ENCODE peak calls at places on chromosome 13, in eight cellular contexts. S is lower leg skin; Q is activated CD8-positive, alpha-beta memory T cell treated with anti-CD3 and anti-CD28 coated beads for 1 hour; J is heart right ventricle; P is hippocampal formation; F is amygdala; E is COR-L47; G is AG09319. T is an unnamed sample.

GRCh38 chr13:92097337-92097903 is 699.0 kb downstream of the GPC5 start:
- DNase-seq in S (no peak), Q (no peak), J (no peak), P (no peak), F (no peak), E (no peak), G (no peak), T (no peak)

GRCh38 chr13:61148691-61149332 is 266.8 kb downstream of the PCDH20 start:
- DNase-seq in S (no peak), Q (no peak), J (no peak), P (no peak), F (no peak), E (no peak), G (no peak), T (no peak)

GRCh38 chr13:51770160-51770559 is 33.8 kb downstream of the DHRS12 start:
- DNase-seq in S (no peak), Q (no peak), J (no peak), P (no peak), F (no peak), E (no peak), G (no peak), T (no peak)

GRCh38 chr13:45436953-45437352 is 18.8 kb upstream of the SLC25A30 start:
- DNase-seq in S (peak), Q (no peak), J (no peak), P (no peak), F (no peak), E (no peak), G (no peak), T (no peak)

GRCh38 chr13:50149932-50150331 is 134.7 kb downstream of the KCNRG start:
- DNase-seq in S (no peak), Q (no peak), J (peak), P (no peak), F (no peak), E (peak), G (no peak), T (no peak)

GRCh38 chr13:110262494-110262893 is 44.5 kb downstream of the COL4A1 start:
- DNase-seq in S (no peak), Q (no peak), J (no peak), P (no peak), F (no peak), E (no peak), G (no peak), T (no peak)

GRCh38 chr13:46672338-46673090 is 119.5 kb downstream of the LRCH1 start:
- DNase-seq in S (no peak), Q (no peak), J (no peak), P (no peak), F (no peak), E (no peak), G (no peak), T (no peak)

GRCh38 chr13:109610517-109610916 is 175.9 kb downstream of the IRS2 start:
- DNase-seq in S (no peak), Q (peak), J (peak), P (no peak), F (no peak), E (peak), G (no peak), T (peak)

GRCh38 chr13:81916471-81916870 is 1575.5 kb upstream of the SPRY2 start:
- DNase-seq in S (no peak), Q (no peak), J (no peak), P (no peak), F (no peak), E (no peak), G (no peak), T (no peak)

GRCh38 chr13:82772802-82773201 is 1109.5 kb downstream of the SLITRK1 start:
- DNase-seq in S (no peak), Q (no peak), J (no peak), P (no peak), F (no peak), E (no peak), G (no peak), T (no peak)

GRCh38 chr13:114174529-114174941 is 4.5 kb upstream of the CFAP97D2 start:
- DNase-seq in S (no peak), Q (no peak), J (no peak), P (no peak), F (no peak), E (no peak), G (no peak), T (no peak)

GRCh38 chr13:84985860-84986259 is 813.4 kb downstream of the SLITRK6 start:
- DNase-seq in S (no peak), Q (no peak), J (no peak), P (no peak), F (no peak), E (no peak), G (no peak), T (no peak)

GRCh38 chr13:24854311-24854710 is 90.3 kb downstream of the RNF17 start:
- DNase-seq in S (no peak), Q (no peak), J (no peak), P (no peak), F (no peak), E (no peak), G (no peak), T (no peak)

GRCh38 chr13:40261361-40261760 is 405.1 kb downstream of the FOXO1 start:
- DNase-seq in S (no peak), Q (no peak), J (no peak), P (no peak), F (no peak), E (no peak), G (no peak), T (no peak)

GRCh38 chr13:39347926-39348901 is 254.8 kb downstream of the LHFPL6 start:
- DNase-seq in S (no peak), Q (no peak), J (peak), P (no peak), F (no peak), E (no peak), G (no peak), T (no peak)

GRCh38 chr13:19185086-19185864 is 3.7 kb upstream of the TUBA3C start:
- DNase-seq in S (peak), Q (no peak), J (no peak), P (no peak), F (no peak), E (no peak), G (no peak), T (no peak)

GRCh38 chr13:35720690-35721554 is 244.4 kb upstream of the MAB21L1 start:
- DNase-seq in S (peak), Q (peak), J (peak), P (no peak), F (peak), E (peak), G (no peak), T (peak)

GRCh38 chr13:35208587-35208986 is 266.5 kb downstream of the NBEA start:
- DNase-seq in S (no peak), Q (no peak), J (no peak), P (no peak), F (no peak), E (no peak), G (no peak), T (no peak)

GRCh38 chr13:102729560-102730275 is 34.9 kb upstream of the METTL21C start:
- DNase-seq in S (no peak), Q (no peak), J (no peak), P (no peak), F (no peak), E (peak), G (no peak), T (no peak)

GRCh38 chr13:106145997-106146864 is 389.2 kb downstream of the EFNB2 start:
- DNase-seq in S (no peak), Q (no peak), J (no peak), P (no peak), F (no peak), E (no peak), G (no peak), T (no peak)

GRCh38 chr13:106350208-106350607 is 185.3 kb downstream of the EFNB2 start:
- DNase-seq in S (no peak), Q (no peak), J (no peak), P (no peak), F (no peak), E (peak), G (no peak), T (no peak)

GRCh38 chr13:99261040-99261439 is 2.9 kb upstream of the GPR18 start:
- DNase-seq in S (no peak), Q (no peak), J (no peak), P (no peak), F (no peak), E (no peak), G (no peak), T (no peak)

GRCh38 chr13:64397699-64398098 is 2832.4 kb downstream of the PCDH9 start:
- DNase-seq in S (no peak), Q (no peak), J (no peak), P (no peak), F (no peak), E (no peak), G (no peak), T (no peak)

T was measured in sigmoid colon.